ENCODE peak calls at places on chromosome 4, in eight cellular contexts. E is EH; H is H9; Z is amygdala; P is stimulated activated naive B cell treated with anti-CD40 and anti-IgM and Interleukin-4, amounts not matched to agents 10 μg/mL and 1 μg/mL and 100 μg/mL, for 72 hours; A is NCI-H748 treated with DMSO at 0.1 percent for 48 hours; V is neuronal stem cell; U is tibial artery. J is an unnamed sample.

GRCh38 chr4:73631565-73632226 is 11.5 kb upstream of the RASSF6 start:
- DNase-seq in E (no peak), H (no peak), Z (no peak), P (no peak), A (no peak), V (no peak), U (no peak), J (no peak)

GRCh38 chr4:71300362-71300761 is 38.5 kb upstream of the SLC4A4 start:
- DNase-seq in E (no peak), H (no peak), Z (no peak), P (no peak), A (no peak), V (no peak), U (no peak), J (no peak)

GRCh38 chr4:184688447-184688846 is 38.9 kb downstream of the PRIMPOL start:
- DNase-seq in E (peak), H (peak), Z (no peak), P (no peak), A (no peak), V (no peak), U (no peak), J (no peak)

GRCh38 chr4:44701037-44701436 is 22.8 kb downstream of the GUF1 start:
- DNase-seq in E (no peak), H (no peak), Z (no peak), P (no peak), A (no peak), V (no peak), U (no peak), J (no peak)

GRCh38 chr4:17232575-17233253 is 279.2 kb downstream of the QDPR start:
- DNase-seq in E (peak), H (no peak), Z (no peak), P (no peak), A (no peak), V (no peak), U (peak), J (no peak)

GRCh38 chr4:188976644-188977115 is 837.4 kb downstream of the TRIML1 start:
- DNase-seq in E (peak), H (peak), Z (no peak), P (no peak), A (peak), V (peak), U (no peak), J (no peak)

GRCh38 chr4:172866421-172866820 is 302.2 kb upstream of the GALNT7 start:
- DNase-seq in E (no peak), H (no peak), Z (no peak), P (no peak), A (no peak), V (no peak), U (no peak), J (no peak)

GRCh38 chr4:94577136-94577535 is 125.4 kb downstream of the PDLIM5 start:
- DNase-seq in E (peak), H (peak), Z (no peak), P (no peak), A (peak), V (peak), U (peak), J (no peak)

GRCh38 chr4:125198916-125199315 is 115.8 kb upstream of the FAT4 start:
- DNase-seq in E (peak), H (no peak), Z (no peak), P (no peak), A (no peak), V (no peak), U (no peak), J (no peak)

GRCh38 chr4:6064383-6064782 is 46.2 kb upstream of the C4orf50 start:
- DNase-seq in E (no peak), H (no peak), Z (no peak), P (no peak), A (no peak), V (no peak), U (no peak), J (no peak)

GRCh38 chr4:123856689-123857545 is 460.3 kb downstream of the SPRY1 start:
- DNase-seq in E (peak), H (peak), Z (no peak), P (no peak), A (peak), V (peak), U (no peak), J (no peak)

GRCh38 chr4:38111024-38111423 is 150.8 kb downstream of the PTTG2 start:
- DNase-seq in E (peak), H (no peak), Z (no peak), P (no peak), A (no peak), V (no peak), U (no peak), J (no peak)

GRCh38 chr4:166421556-166422156 is 548.6 kb downstream of the TLL1 start:
- DNase-seq in E (peak), H (no peak), Z (no peak), P (no peak), A (no peak), V (no peak), U (peak), J (no peak)

GRCh38 chr4:3420606-3420955 is 21.2 kb upstream of the HGFAC start:
- DNase-seq in E (no peak), H (no peak), Z (no peak), P (no peak), A (no peak), V (no peak), U (peak), J (no peak)

GRCh38 chr4:186204103-186204559 is 12.8 kb downstream of the CYP4V2 start:
- DNase-seq in E (peak), H (no peak), Z (no peak), P (peak), A (no peak), V (no peak), U (no peak), J (peak)

GRCh38 chr4:42454755-42455154 is 57.5 kb downstream of the SHISA3 start:
- DNase-seq in E (no peak), H (no peak), Z (no peak), P (no peak), A (no peak), V (no peak), U (no peak), J (no peak)

GRCh38 chr4:82644731-82645126 is 82.9 kb upstream of the TMEM150C start:
- DNase-seq in E (no peak), H (no peak), Z (no peak), P (no peak), A (no peak), V (no peak), U (no peak), J (no peak)

GRCh38 chr4:187108846-187109245 is 385.2 kb upstream of the FAT1 start:
- DNase-seq in E (no peak), H (no peak), Z (no peak), P (no peak), A (no peak), V (no peak), U (no peak), J (no peak)

J was measured in GM06990.